ENCODE peak calls at places on chromosomes 3 and 15, in six cellular contexts. One of them, this sample, is unnamed. For H4K20me1 and H3K36me3, the result is how much of the 10 kb centered on the place peaks cover.

GRCh38 chr3:182909318-182910040 is 70.9 kb downstream of the DCUN1D1 start:
- DNase-seq in hepatocyte: peak
- DNase-seq in PC-9: no peak
- DNase-seq in HCT116: no peak
- DNase-seq in OCI-LY7: peak
- DNase-seq in GM23248: peak
- DNase-seq in this sample: peak

GRCh38 chr3:152307829-152308474 is 39.2 kb downstream of the MBNL1 start:
- DNase-seq in PC-9: peak
- DNase-seq in GM23248: no peak
- DNase-seq in HCT116: no peak
- DNase-seq in OCI-LY7: no peak
- DNase-seq in hepatocyte: peak
- DNase-seq in this sample: peak

GRCh38 chr3:149575213-149575961 is 82.4 kb downstream of the WWTR1 start:
- DNase-seq in PC-9: no peak
- DNase-seq in OCI-LY7: no peak
- DNase-seq in HCT116: no peak
- DNase-seq in GM23248: peak
- DNase-seq in hepatocyte: peak
- DNase-seq in this sample: peak

GRCh38 chr3:51637941-51638471 is 33.0 kb upstream of the TEX264 start:
- DNase-seq in GM23248: peak
- DNase-seq in HCT116: peak
- DNase-seq in PC-9: peak
- DNase-seq in hepatocyte: peak
- DNase-seq in OCI-LY7: peak
- DNase-seq in this sample: peak

GRCh38 chr3:17942856-17943255 is 200.4 kb upstream of the TBC1D5 start:
- DNase-seq in PC-9: no peak
- DNase-seq in HCT116: no peak
- DNase-seq in hepatocyte: peak
- DNase-seq in OCI-LY7: no peak
- DNase-seq in GM23248: peak
- DNase-seq in this sample: peak

GRCh38 chr3:64248247-64248646 is 23.0 kb upstream of the PRICKLE2 start:
- DNase-seq in HCT116: no peak
- DNase-seq in hepatocyte: no peak
- DNase-seq in PC-9: no peak
- DNase-seq in OCI-LY7: no peak
- DNase-seq in GM23248: no peak
- DNase-seq in this sample: no peak

GRCh38 chr3:194879991-194880939 is 194.6 kb downstream of the FAM43A start:
- DNase-seq in GM23248: peak
- DNase-seq in PC-9: no peak
- DNase-seq in OCI-LY7: no peak
- DNase-seq in hepatocyte: no peak
- DNase-seq in HCT116: no peak
- DNase-seq in this sample: peak

GRCh38 chr3:56303508-56303907 is 164.8 kb downstream of the ERC2 start:
- DNase-seq in GM23248: peak
- DNase-seq in PC-9: no peak
- DNase-seq in OCI-LY7: peak
- DNase-seq in hepatocyte: peak
- DNase-seq in HCT116: peak
- DNase-seq in this sample: peak

GRCh38 chr3:196617256-196617655 is 22.2 kb upstream of the NRROS start:
- DNase-seq in OCI-LY7: no peak
- DNase-seq in GM23248: no peak
- DNase-seq in PC-9: peak
- DNase-seq in HCT116: no peak
- DNase-seq in hepatocyte: no peak
- DNase-seq in this sample: no peak

GRCh38 chr3:170144437-170144843 is 37.1 kb downstream of the PHC3 start:
- DNase-seq in HCT116: no peak
- DNase-seq in OCI-LY7: peak
- DNase-seq in PC-9: no peak
- DNase-seq in GM23248: no peak
- DNase-seq in hepatocyte: no peak
- DNase-seq in this sample: no peak

GRCh38 chr3:105140899-105141367 is 225.8 kb upstream of the ALCAM start:
- DNase-seq in HCT116: no peak
- DNase-seq in GM23248: no peak
- DNase-seq in OCI-LY7: no peak
- DNase-seq in PC-9: no peak
- DNase-seq in hepatocyte: no peak
- DNase-seq in this sample: peak

GRCh38 chr3:32443471-32443870 is 51.8 kb downstream of the CMTM7 start:
- DNase-seq in PC-9: peak
- DNase-seq in hepatocyte: no peak
- DNase-seq in OCI-LY7: no peak
- DNase-seq in HCT116: peak
- DNase-seq in GM23248: peak
- DNase-seq in this sample: peak

GRCh38 chr3:37466660-37467359 is 292.4 kb upstream of the LRRFIP2 start:
- DNase-seq in OCI-LY7: no peak
- DNase-seq in hepatocyte: no peak
- DNase-seq in HCT116: no peak
- DNase-seq in GM23248: no peak
- DNase-seq in PC-9: no peak
- DNase-seq in this sample: no peak

GRCh38 chr15:90915808-90916440 is 12.8 kb downstream of the MAN2A2 start:
- DNase-seq in OCI-LY7: peak
- DNase-seq in HCT116: no peak
- DNase-seq in PC-9: no peak
- DNase-seq in GM23248: no peak
- DNase-seq in hepatocyte: no peak
- DNase-seq in this sample: peak

GRCh38 chr15:60933914-60934885 is 294.9 kb downstream of the RORA start:
- DNase-seq in hepatocyte: no peak
- DNase-seq in GM23248: peak
- DNase-seq in OCI-LY7: no peak
- DNase-seq in PC-9: no peak
- DNase-seq in HCT116: no peak
- DNase-seq in this sample: peak

GRCh38 chr15:74128785-74129350 is 1.5 kb upstream of the ISLR2 start:
- DNase-seq in HCT116: no peak
- DNase-seq in OCI-LY7: no peak
- DNase-seq in PC-9: no peak
- DNase-seq in hepatocyte: no peak
- DNase-seq in GM23248: no peak
- DNase-seq in this sample: no peak

GRCh38 chr3:106097817-106098410 is 229.1 kb upstream of the CBLB start:
- DNase-seq in GM23248: no peak
- DNase-seq in HCT116: no peak
- DNase-seq in PC-9: no peak
- DNase-seq in OCI-LY7: no peak
- DNase-seq in hepatocyte: no peak
- DNase-seq in this sample: peak

GRCh38 chr15:92082217-92082843 is 228.8 kb downstream of the SLCO3A1 start:
- DNase-seq in GM23248: peak
- DNase-seq in OCI-LY7: peak
- DNase-seq in hepatocyte: peak
- DNase-seq in PC-9: peak
- DNase-seq in HCT116: peak
- DNase-seq in this sample: peak

GRCh38 chr15:89669941-89670340 is 9.2 kb downstream of the PLIN1 start:
- DNase-seq in PC-9: no peak
- DNase-seq in OCI-LY7: no peak
- DNase-seq in hepatocyte: no peak
- DNase-seq in GM23248: no peak
- DNase-seq in HCT116: no peak
- DNase-seq in this sample: no peak

GRCh38 chr3:50603261-50604109 is 8.1 kb downstream of the CISH start:
- DNase-seq in GM23248: no peak
- DNase-seq in hepatocyte: no peak
- DNase-seq in HCT116: no peak
- DNase-seq in OCI-LY7: no peak
- DNase-seq in PC-9: no peak
- DNase-seq in this sample: no peak

GRCh38 chr3:13879102-13879945 is 547 bp downstream of the WNT7A start:
- DNase-seq in HCT116: no peak
- DNase-seq in OCI-LY7: no peak
- DNase-seq in PC-9: peak
- DNase-seq in GM23248: no peak
- DNase-seq in hepatocyte: peak
- DNase-seq in this sample: no peak

GRCh38 chr3:153552887-153553604 is 391.0 kb downstream of the RAP2B start:
- DNase-seq in PC-9: no peak
- DNase-seq in GM23248: no peak
- DNase-seq in hepatocyte: no peak
- DNase-seq in OCI-LY7: no peak
- DNase-seq in HCT116: no peak
- DNase-seq in this sample: no peak

GRCh38 chr3:153555919-153556318 is 393.9 kb downstream of the RAP2B start:
- DNase-seq in GM23248: no peak
- DNase-seq in PC-9: no peak
- DNase-seq in OCI-LY7: no peak
- DNase-seq in HCT116: no peak
- DNase-seq in hepatocyte: no peak
- DNase-seq in this sample: no peak

GRCh38 chr3:153547984-153548383 is 386.0 kb downstream of the RAP2B start:
- DNase-seq in PC-9: no peak
- DNase-seq in HCT116: no peak
- DNase-seq in OCI-LY7: no peak
- DNase-seq in GM23248: no peak
- DNase-seq in hepatocyte: no peak
- DNase-seq in this sample: no peak

DNA sequence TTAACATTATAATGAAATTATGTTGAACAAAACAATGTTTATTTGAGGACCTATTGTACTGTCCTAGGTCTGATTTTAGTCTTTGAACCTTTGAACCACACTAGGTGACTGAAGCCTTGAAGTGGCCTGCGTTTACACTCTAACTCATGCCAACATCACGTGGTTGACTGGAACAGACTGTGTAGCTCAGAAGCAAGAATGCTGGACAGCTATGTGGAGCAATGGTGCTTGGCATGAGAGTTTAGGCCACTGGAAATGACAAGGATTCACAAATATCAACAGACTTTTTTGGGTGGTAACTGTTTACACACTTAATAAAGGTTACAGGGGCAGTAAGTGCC is 391.5 kb downstream of the RAP2B start:
- DNase-seq in PC-9: no peak
- DNase-seq in OCI-LY7: no peak
- DNase-seq in GM23248: no peak
- DNase-seq in hepatocyte: no peak
- DNase-seq in HCT116: no peak
- DNase-seq in this sample: no peak
- H4K20me1 ChIP-seq in PC-9: under half
- H4K20me1 ChIP-seq in OCI-LY7: under half
- H4K20me1 ChIP-seq in GM23248: under half
- H4K20me1 ChIP-seq in hepatocyte: under half
- H4K20me1 ChIP-seq in HCT116: under half
- H4K20me1 ChIP-seq in this sample: under half

DNA sequence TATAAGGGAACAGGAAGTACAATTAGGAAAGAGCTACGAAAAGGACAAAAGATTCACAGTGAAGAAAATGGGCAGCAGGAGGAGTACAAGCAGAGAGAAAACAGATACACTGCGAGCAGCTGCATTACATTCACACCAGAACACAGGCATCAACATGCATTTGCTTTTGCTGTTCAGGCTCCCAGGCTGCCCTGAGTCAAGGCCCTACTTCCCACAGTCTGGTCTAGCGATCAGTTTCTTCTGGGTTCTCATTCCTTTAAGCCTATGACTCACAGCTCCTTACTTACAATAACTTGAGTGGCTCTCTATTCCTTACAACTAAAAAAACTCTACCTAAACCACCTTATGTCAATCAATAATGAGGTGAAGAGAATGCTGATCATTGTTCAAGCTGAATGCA is 24.5 kb upstream of the ZNF445 start:
- DNase-seq in PC-9: no peak
- DNase-seq in HCT116: no peak
- DNase-seq in GM23248: no peak
- DNase-seq in hepatocyte: no peak
- DNase-seq in OCI-LY7: no peak
- DNase-seq in this sample: peak
- H3K36me3 ChIP-seq in PC-9: under half
- H3K36me3 ChIP-seq in HCT116: under half
- H3K36me3 ChIP-seq in GM23248: under half
- H3K36me3 ChIP-seq in hepatocyte: under half
- H3K36me3 ChIP-seq in OCI-LY7: under half
- H3K36me3 ChIP-seq in this sample: under half

GRCh38 chr3:139416275-139416674 is 26.8 kb upstream of the COPB2 start:
- DNase-seq in HCT116: no peak
- DNase-seq in GM23248: no peak
- DNase-seq in hepatocyte: no peak
- DNase-seq in OCI-LY7: no peak
- DNase-seq in PC-9: no peak
- DNase-seq in this sample: no peak

GRCh38 chr3:139421034-139421433 is 31.6 kb upstream of the COPB2 start:
- DNase-seq in OCI-LY7: no peak
- DNase-seq in PC-9: no peak
- DNase-seq in GM23248: no peak
- DNase-seq in HCT116: no peak
- DNase-seq in hepatocyte: no peak
- DNase-seq in this sample: no peak

GRCh38 chr3:139414608-139415224 is 25.3 kb upstream of the COPB2 start:
- DNase-seq in hepatocyte: no peak
- DNase-seq in OCI-LY7: no peak
- DNase-seq in GM23248: no peak
- DNase-seq in HCT116: no peak
- DNase-seq in PC-9: no peak
- DNase-seq in this sample: no peak

GRCh38 chr3:139421459-139421858 is 32.0 kb upstream of the COPB2 start:
- DNase-seq in hepatocyte: no peak
- DNase-seq in OCI-LY7: no peak
- DNase-seq in GM23248: no peak
- DNase-seq in PC-9: no peak
- DNase-seq in HCT116: no peak
- DNase-seq in this sample: no peak

GRCh38 chr3:139418144-139418543 is 28.7 kb upstream of the COPB2 start:
- DNase-seq in hepatocyte: no peak
- DNase-seq in PC-9: peak
- DNase-seq in GM23248: no peak
- DNase-seq in HCT116: peak
- DNase-seq in OCI-LY7: no peak
- DNase-seq in this sample: no peak
- H4K20me1 ChIP-seq in hepatocyte: under half
- H4K20me1 ChIP-seq in PC-9: under half
- H4K20me1 ChIP-seq in GM23248: under half
- H4K20me1 ChIP-seq in HCT116: under half
- H4K20me1 ChIP-seq in OCI-LY7: under half
- H4K20me1 ChIP-seq in this sample: under half

DNA sequence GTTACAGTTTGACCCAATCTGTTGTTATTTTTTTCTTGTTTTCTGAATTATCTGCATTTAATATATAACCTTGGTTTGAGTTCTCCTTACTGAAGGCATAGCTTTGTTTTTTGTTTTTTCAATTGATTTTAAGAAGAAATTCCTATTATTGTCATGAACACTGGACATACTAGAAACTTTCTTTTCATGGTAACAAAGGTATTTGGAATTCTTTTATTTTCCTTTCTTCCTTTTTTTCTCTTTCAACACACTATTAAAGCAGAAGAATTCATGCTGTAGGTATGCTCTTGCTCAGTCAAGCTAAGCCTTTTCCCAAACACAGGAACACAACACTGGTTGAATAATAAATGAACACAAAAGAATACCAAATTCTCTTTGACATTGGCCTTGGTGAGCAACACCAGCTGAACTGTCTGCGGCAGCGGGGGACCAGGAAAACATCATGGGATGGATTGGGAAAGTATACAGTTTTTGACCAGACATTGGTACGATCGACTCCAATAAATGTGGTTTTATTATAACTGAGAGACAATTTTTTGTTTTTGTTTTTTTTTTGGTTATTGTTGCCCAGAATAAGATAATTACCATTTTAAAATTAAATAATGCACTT is 23.1 kb downstream of the U2SURP start:
- DNase-seq in OCI-LY7: no peak
- DNase-seq in hepatocyte: no peak
- DNase-seq in GM23248: no peak
- DNase-seq in PC-9: no peak
- DNase-seq in HCT116: no peak
- DNase-seq in this sample: no peak
- H3K36me3 ChIP-seq in OCI-LY7: half or more
- H3K36me3 ChIP-seq in hepatocyte: under half
- H3K36me3 ChIP-seq in GM23248: half or more
- H3K36me3 ChIP-seq in PC-9: half or more
- H3K36me3 ChIP-seq in HCT116: under half
- H3K36me3 ChIP-seq in this sample: under half